ENCODE peak calls at places on chromosomes 4 and X, in seven cellular contexts. One of them, this sample, is unnamed.
A peak's percentile ranks its signal among the peaks of the same experiment; 100 is the strongest.

GRCh38 chr4:97912151-97912550 is 231.1 kb downstream of the STPG2 start:
- DNase-seq in psoas muscle: no peak
- DNase-seq in GM04504: no peak
- DNase-seq in Caco-2: no peak
- DNase-seq in NCI-H460: no peak
- DNase-seq in retina: no peak
- DNase-seq in DMS153: no peak
- DNase-seq in this sample: no peak

GRCh38 chrX:132631579-132632232 is 142.9 kb upstream of the MBNL3 start:
- DNase-seq in psoas muscle: no peak
- DNase-seq in GM04504: no peak
- DNase-seq in Caco-2: no peak
- DNase-seq in NCI-H460: peak; percentile 30
- DNase-seq in retina: peak; percentile 44
- DNase-seq in DMS153: no peak
- DNase-seq in this sample: no peak

GRCh38 chrX:20267924-20268701 is 1.4 kb upstream of the RPS6KA3 start:
- DNase-seq in psoas muscle: peak; percentile 74
- DNase-seq in GM04504: no peak
- DNase-seq in Caco-2: peak; percentile 37
- DNase-seq in NCI-H460: no peak
- DNase-seq in retina: peak; percentile 70
- DNase-seq in DMS153: peak; percentile 22
- DNase-seq in this sample: peak; percentile 81

GRCh38 chr4:71648448-71648847 is 135.4 kb downstream of the GC start:
- DNase-seq in psoas muscle: no peak
- DNase-seq in GM04504: no peak
- DNase-seq in Caco-2: no peak
- DNase-seq in NCI-H460: no peak
- DNase-seq in retina: no peak
- DNase-seq in DMS153: no peak
- DNase-seq in this sample: no peak

GRCh38 chr4:26687728-26688127 is 103.8 kb downstream of the TBC1D19 start:
- DNase-seq in psoas muscle: no peak
- DNase-seq in GM04504: peak; percentile 55
- DNase-seq in Caco-2: no peak
- DNase-seq in NCI-H460: no peak
- DNase-seq in retina: no peak
- DNase-seq in DMS153: no peak
- DNase-seq in this sample: no peak

GRCh38 chr4:130203571-130203970 is 1107.6 kb downstream of the C4orf33 start:
- DNase-seq in psoas muscle: no peak
- DNase-seq in GM04504: no peak
- DNase-seq in Caco-2: no peak
- DNase-seq in NCI-H460: no peak
- DNase-seq in retina: no peak
- DNase-seq in DMS153: no peak
- DNase-seq in this sample: no peak

GRCh38 chr4:140641789-140642439 is 73.2 kb upstream of the UCP1 start:
- DNase-seq in psoas muscle: no peak
- DNase-seq in GM04504: no peak
- DNase-seq in Caco-2: no peak
- DNase-seq in NCI-H460: no peak
- DNase-seq in retina: no peak
- DNase-seq in DMS153: no peak
- DNase-seq in this sample: no peak

GRCh38 chr4:7238300-7238960 is 46.1 kb downstream of the SORCS2 start:
- DNase-seq in psoas muscle: no peak
- DNase-seq in GM04504: no peak
- DNase-seq in Caco-2: no peak
- DNase-seq in NCI-H460: no peak
- DNase-seq in retina: no peak
- DNase-seq in DMS153: no peak
- DNase-seq in this sample: peak; percentile 59

GRCh38 chrX:134186362-134187121 is 50.4 kb upstream of the CCDC160 start:
- DNase-seq in psoas muscle: no peak
- DNase-seq in GM04504: no peak
- DNase-seq in Caco-2: no peak
- DNase-seq in NCI-H460: no peak
- DNase-seq in retina: no peak
- DNase-seq in DMS153: no peak
- DNase-seq in this sample: no peak

GRCh38 chrX:82816572-82816971 is 691.5 kb upstream of the POU3F4 start:
- DNase-seq in psoas muscle: no peak
- DNase-seq in GM04504: no peak
- DNase-seq in Caco-2: no peak
- DNase-seq in NCI-H460: no peak
- DNase-seq in retina: no peak
- DNase-seq in DMS153: no peak
- DNase-seq in this sample: no peak

GRCh38 chr4:150385606-150386005 is 196.3 kb upstream of the MAB21L2 start:
- DNase-seq in psoas muscle: no peak
- DNase-seq in GM04504: peak; percentile 87
- DNase-seq in Caco-2: no peak
- DNase-seq in NCI-H460: no peak
- DNase-seq in retina: peak; percentile 59
- DNase-seq in DMS153: no peak
- DNase-seq in this sample: no peak

GRCh38 chr4:153151535-153152452 is 52.4 kb upstream of the TRIM2 start:
- DNase-seq in psoas muscle: peak; percentile 57
- DNase-seq in GM04504: no peak
- DNase-seq in Caco-2: peak; percentile 61
- DNase-seq in NCI-H460: no peak
- DNase-seq in retina: peak; percentile 90
- DNase-seq in DMS153: peak; percentile 76
- DNase-seq in this sample: peak; percentile 92

GRCh38 chr4:147610666-147611065 is 6.5 kb upstream of the TMEM184C start:
- DNase-seq in psoas muscle: no peak
- DNase-seq in GM04504: no peak
- DNase-seq in Caco-2: no peak
- DNase-seq in NCI-H460: no peak
- DNase-seq in retina: no peak
- DNase-seq in DMS153: no peak
- DNase-seq in this sample: no peak

GRCh38 chr4:164716901-164717300 is 37.0 kb upstream of the SMIM31 start:
- DNase-seq in psoas muscle: no peak
- DNase-seq in GM04504: no peak
- DNase-seq in Caco-2: no peak
- DNase-seq in NCI-H460: no peak
- DNase-seq in retina: no peak
- DNase-seq in DMS153: no peak
- DNase-seq in this sample: no peak

GRCh38 chrX:53354669-53355068 is 67.8 kb downstream of the SMC1A start:
- DNase-seq in psoas muscle: no peak
- DNase-seq in GM04504: no peak
- DNase-seq in Caco-2: no peak
- DNase-seq in NCI-H460: no peak
- DNase-seq in retina: no peak
- DNase-seq in DMS153: no peak
- DNase-seq in this sample: no peak

GRCh38 chrX:96407043-96407442 is 277.6 kb upstream of the DIAPH2 start:
- DNase-seq in psoas muscle: peak; percentile 48
- DNase-seq in GM04504: no peak
- DNase-seq in Caco-2: peak; percentile 65
- DNase-seq in NCI-H460: no peak
- DNase-seq in retina: no peak
- DNase-seq in DMS153: no peak
- DNase-seq in this sample: peak; percentile 72

GRCh38 chr4:56786955-56787354 is 34.5 kb downstream of the SPINK2 start:
- DNase-seq in psoas muscle: peak; percentile 57
- DNase-seq in GM04504: peak; percentile 22
- DNase-seq in Caco-2: peak; percentile 50
- DNase-seq in NCI-H460: no peak
- DNase-seq in retina: peak; percentile 6
- DNase-seq in DMS153: no peak
- DNase-seq in this sample: peak; percentile 91

GRCh38 chrX:67544281-67544680 is 460 bp downstream of the AR start:
- DNase-seq in psoas muscle: peak; percentile 66
- DNase-seq in GM04504: no peak
- DNase-seq in Caco-2: no peak
- DNase-seq in NCI-H460: no peak
- DNase-seq in retina: peak; percentile 48
- DNase-seq in DMS153: no peak
- DNase-seq in this sample: peak; percentile 53

GRCh38 chr4:14309429-14309828 is 681.9 kb upstream of the BOD1L1 start:
- DNase-seq in psoas muscle: no peak
- DNase-seq in GM04504: no peak
- DNase-seq in Caco-2: no peak
- DNase-seq in NCI-H460: no peak
- DNase-seq in retina: no peak
- DNase-seq in DMS153: no peak
- DNase-seq in this sample: no peak

GRCh38 chr4:174119051-174119450 is 164.4 kb downstream of the FBXO8 start:
- DNase-seq in psoas muscle: no peak
- DNase-seq in GM04504: peak; percentile 66
- DNase-seq in Caco-2: no peak
- DNase-seq in NCI-H460: no peak
- DNase-seq in retina: no peak
- DNase-seq in DMS153: no peak
- DNase-seq in this sample: no peak

GRCh38 chrX:129956145-129956544 is 26.3 kb upstream of the BCORL1 start:
- DNase-seq in psoas muscle: no peak
- DNase-seq in GM04504: no peak
- DNase-seq in Caco-2: no peak
- DNase-seq in NCI-H460: no peak
- DNase-seq in retina: no peak
- DNase-seq in DMS153: no peak
- DNase-seq in this sample: no peak

GRCh38 chrX:103688949-103689348 is 2.5 kb upstream of the MORF4L2 start:
- DNase-seq in psoas muscle: no peak
- DNase-seq in GM04504: no peak
- DNase-seq in Caco-2: no peak
- DNase-seq in NCI-H460: peak; percentile 39
- DNase-seq in retina: peak; percentile 34
- DNase-seq in DMS153: peak; percentile 6
- DNase-seq in this sample: no peak

GRCh38 chr4:147363514-147363913 is 117.4 kb upstream of the EDNRA start:
- DNase-seq in psoas muscle: no peak
- DNase-seq in GM04504: no peak
- DNase-seq in Caco-2: no peak
- DNase-seq in NCI-H460: no peak
- DNase-seq in retina: no peak
- DNase-seq in DMS153: no peak
- DNase-seq in this sample: no peak

GRCh38 chr4:165872443-165873297 is at the start of gene TLL1:
- DNase-seq in psoas muscle: no peak
- DNase-seq in GM04504: no peak
- DNase-seq in Caco-2: no peak
- DNase-seq in NCI-H460: no peak
- DNase-seq in retina: peak; percentile 79
- DNase-seq in DMS153: no peak
- DNase-seq in this sample: no peak

GRCh38 chrX:125646195-125646594 is 326.5 kb downstream of the TEX13C start:
- DNase-seq in psoas muscle: no peak
- DNase-seq in GM04504: no peak
- DNase-seq in Caco-2: no peak
- DNase-seq in NCI-H460: no peak
- DNase-seq in retina: no peak
- DNase-seq in DMS153: no peak
- DNase-seq in this sample: no peak

GRCh38 chr4:87492617-87493016 is 36.6 kb downstream of the SPARCL1 start:
- DNase-seq in psoas muscle: no peak
- DNase-seq in GM04504: no peak
- DNase-seq in Caco-2: no peak
- DNase-seq in NCI-H460: no peak
- DNase-seq in retina: no peak
- DNase-seq in DMS153: no peak
- DNase-seq in this sample: no peak

GRCh38 chr4:183504930-183505555 is at the start of gene ING2:
- DNase-seq in psoas muscle: peak; percentile 67
- DNase-seq in GM04504: no peak
- DNase-seq in Caco-2: peak; percentile 56
- DNase-seq in NCI-H460: peak; percentile 58
- DNase-seq in retina: peak; percentile 89
- DNase-seq in DMS153: peak; percentile 31
- DNase-seq in this sample: peak; percentile 88

GRCh38 chr4:7557447-7557846 is 122.7 kb upstream of the PSAPL1 start:
- DNase-seq in psoas muscle: no peak
- DNase-seq in GM04504: peak; percentile 60
- DNase-seq in Caco-2: no peak
- DNase-seq in NCI-H460: no peak
- DNase-seq in retina: no peak
- DNase-seq in DMS153: no peak
- DNase-seq in this sample: no peak

GRCh38 chrX:51743179-51743957 is at the start of gene GSPT2:
- DNase-seq in psoas muscle: peak; percentile 74
- DNase-seq in GM04504: peak; percentile 35
- DNase-seq in Caco-2: peak; percentile 64
- DNase-seq in NCI-H460: peak; percentile 71
- DNase-seq in retina: peak; percentile 78
- DNase-seq in DMS153: peak; percentile 49
- DNase-seq in this sample: peak; percentile 82

GRCh38 chrX:74450803-74451449 is 29.6 kb downstream of the SLC16A2 start:
- DNase-seq in psoas muscle: no peak
- DNase-seq in GM04504: peak; percentile 66
- DNase-seq in Caco-2: no peak
- DNase-seq in NCI-H460: no peak
- DNase-seq in retina: no peak
- DNase-seq in DMS153: no peak
- DNase-seq in this sample: no peak

GRCh38 chrX:72297953-72298730 is 7.6 kb downstream of the CITED1 start:
- DNase-seq in psoas muscle: no peak
- DNase-seq in GM04504: no peak
- DNase-seq in Caco-2: no peak
- DNase-seq in NCI-H460: no peak
- DNase-seq in retina: no peak
- DNase-seq in DMS153: no peak
- DNase-seq in this sample: no peak

GRCh38 chrX:132331532-132331931 is 112.3 kb upstream of the RAP2C start:
- DNase-seq in psoas muscle: no peak
- DNase-seq in GM04504: no peak
- DNase-seq in Caco-2: peak; percentile 58
- DNase-seq in NCI-H460: no peak
- DNase-seq in retina: no peak
- DNase-seq in DMS153: no peak
- DNase-seq in this sample: no peak

GRCh38 chrX:136639506-136640176 is 8.3 kb upstream of the CD40LG start:
- DNase-seq in psoas muscle: no peak
- DNase-seq in GM04504: peak; percentile 3
- DNase-seq in Caco-2: no peak
- DNase-seq in NCI-H460: no peak
- DNase-seq in retina: no peak
- DNase-seq in DMS153: no peak
- DNase-seq in this sample: no peak

This sample was measured in kidney.